ENCODE peak calls at places on chromosomes 13 and 19, in eight cellular contexts. One of them, this sample, is unnamed.
A peak's percentile ranks its signal among the peaks of the same experiment; 100 is the strongest.

GRCh38 chr13:46057251-46058015 is 4.9 kb upstream of the ZC3H13 start:
- DNase-seq in CD4-positive, alpha-beta memory T cell: no peak
- DNase-seq in fibroblast of lung: no peak
- DNase-seq in iris pigment epithelial cell: peak; percentile 22
- DNase-seq in GM12865: no peak
- DNase-seq in CD8-positive, alpha-beta memory T cell: no peak
- DNase-seq in fibroblast of gingiva: no peak
- DNase-seq in activated CD4-positive, alpha-beta T cell treated with anti-CD3 and anti-CD28 coated beads for 36 hours: no peak
- DNase-seq in this sample: no peak

GRCh38 chr13:29521336-29521735 is 74.2 kb downstream of the SLC7A1 start:
- DNase-seq in activated CD4-positive, alpha-beta T cell treated with anti-CD3 and anti-CD28 coated beads for 36 hours: no peak
- DNase-seq in fibroblast of gingiva: no peak
- DNase-seq in CD8-positive, alpha-beta memory T cell: no peak
- DNase-seq in CD4-positive, alpha-beta memory T cell: no peak
- DNase-seq in iris pigment epithelial cell: no peak
- DNase-seq in fibroblast of lung: no peak
- DNase-seq in GM12865: no peak
- DNase-seq in this sample: no peak

GRCh38 chr13:97256343-97256783 is 34.2 kb downstream of the MBNL2 start:
- DNase-seq in fibroblast of gingiva: peak; percentile 71
- DNase-seq in activated CD4-positive, alpha-beta T cell treated with anti-CD3 and anti-CD28 coated beads for 36 hours: peak; percentile 21
- DNase-seq in CD8-positive, alpha-beta memory T cell: no peak
- DNase-seq in GM12865: no peak
- DNase-seq in fibroblast of lung: peak; percentile 99
- DNase-seq in iris pigment epithelial cell: peak; percentile 97
- DNase-seq in CD4-positive, alpha-beta memory T cell: no peak
- DNase-seq in this sample: peak; percentile 29

GRCh38 chr19:49889038-49889686 is 7.5 kb downstream of the IL4I1 start:
- DNase-seq in GM12865: no peak
- DNase-seq in CD4-positive, alpha-beta memory T cell: peak; percentile 28
- DNase-seq in CD8-positive, alpha-beta memory T cell: no peak
- DNase-seq in fibroblast of lung: no peak
- DNase-seq in fibroblast of gingiva: no peak
- DNase-seq in iris pigment epithelial cell: no peak
- DNase-seq in activated CD4-positive, alpha-beta T cell treated with anti-CD3 and anti-CD28 coated beads for 36 hours: no peak
- DNase-seq in this sample: no peak

GRCh38 chr13:83378901-83379300 is 503.4 kb downstream of the SLITRK1 start:
- DNase-seq in activated CD4-positive, alpha-beta T cell treated with anti-CD3 and anti-CD28 coated beads for 36 hours: no peak
- DNase-seq in fibroblast of gingiva: no peak
- DNase-seq in CD8-positive, alpha-beta memory T cell: no peak
- DNase-seq in fibroblast of lung: peak; percentile 8
- DNase-seq in CD4-positive, alpha-beta memory T cell: no peak
- DNase-seq in GM12865: no peak
- DNase-seq in iris pigment epithelial cell: peak; percentile 69
- DNase-seq in this sample: no peak

GRCh38 chr19:32318884-32319520 is 26.4 kb upstream of the ZNF507 start:
- DNase-seq in GM12865: no peak
- DNase-seq in iris pigment epithelial cell: no peak
- DNase-seq in fibroblast of lung: no peak
- DNase-seq in CD4-positive, alpha-beta memory T cell: no peak
- DNase-seq in activated CD4-positive, alpha-beta T cell treated with anti-CD3 and anti-CD28 coated beads for 36 hours: peak; percentile 34
- DNase-seq in CD8-positive, alpha-beta memory T cell: no peak
- DNase-seq in fibroblast of gingiva: no peak
- DNase-seq in this sample: peak; percentile 17

GRCh38 chr19:49148784-49149651 is 6.2 kb downstream of the HRC start:
- DNase-seq in fibroblast of gingiva: peak; percentile 73
- DNase-seq in GM12865: peak; percentile 68
- DNase-seq in iris pigment epithelial cell: peak; percentile 88
- DNase-seq in fibroblast of lung: peak; percentile 83
- DNase-seq in activated CD4-positive, alpha-beta T cell treated with anti-CD3 and anti-CD28 coated beads for 36 hours: peak; percentile 93
- DNase-seq in CD8-positive, alpha-beta memory T cell: peak; percentile 76
- DNase-seq in CD4-positive, alpha-beta memory T cell: peak; percentile 85
- DNase-seq in this sample: peak; percentile 95

GRCh38 chr19:2070436-2070827 is 19.4 kb upstream of the MKNK2 start:
- DNase-seq in fibroblast of gingiva: no peak
- DNase-seq in activated CD4-positive, alpha-beta T cell treated with anti-CD3 and anti-CD28 coated beads for 36 hours: no peak
- DNase-seq in GM12865: no peak
- DNase-seq in iris pigment epithelial cell: no peak
- DNase-seq in fibroblast of lung: no peak
- DNase-seq in CD4-positive, alpha-beta memory T cell: no peak
- DNase-seq in CD8-positive, alpha-beta memory T cell: no peak
- DNase-seq in this sample: no peak

GRCh38 chr13:114043421-114044053 is 69.7 kb upstream of the C13orf46 start:
- DNase-seq in GM12865: peak; percentile 75
- DNase-seq in fibroblast of gingiva: peak; percentile 96
- DNase-seq in fibroblast of lung: peak; percentile 91
- DNase-seq in CD4-positive, alpha-beta memory T cell: no peak
- DNase-seq in iris pigment epithelial cell: peak; percentile 93
- DNase-seq in activated CD4-positive, alpha-beta T cell treated with anti-CD3 and anti-CD28 coated beads for 36 hours: no peak
- DNase-seq in CD8-positive, alpha-beta memory T cell: no peak
- DNase-seq in this sample: peak; percentile 54